ENCODE peak calls at places on chromosomes 2 and 18, in nine cellular contexts. I is CD8-positive, alpha-beta T cell; B is AG09319; D is GM12865; L is endothelial cell; P is PC-9; H is lower lobe of right lung; W is ascending aorta; A is GM12878. E is an unnamed sample.

GRCh38 chr2:134988994-134989605 is 58.1 kb downstream of the MAP3K19 start:
- DNase-seq in B (peak), L (no peak), H (no peak), D (peak), I (no peak), W (no peak), A (no peak), P (no peak), E (peak)

GRCh38 chr18:65610939-65611338 is 139.9 kb upstream of the CDH7 start:
- DNase-seq in B (no peak), W (no peak), H (no peak), D (no peak), A (no peak), P (no peak), I (no peak), L (no peak), E (no peak)

GRCh38 chr2:239548965-239549595 is 148.3 kb upstream of the HDAC4 start:
- DNase-seq in A (no peak), D (no peak), L (no peak), B (no peak), I (no peak), W (no peak), H (no peak), P (no peak), E (no peak)

GRCh38 chr2:235659767-235660322 is 166.0 kb downstream of the AGAP1 start:
- DNase-seq in H (no peak), W (no peak), L (no peak), I (no peak), D (no peak), A (no peak), P (peak), B (peak), E (no peak)

GRCh38 chr2:224927671-224928173 is 114.5 kb downstream of the DOCK10 start:
- DNase-seq in I (peak), D (no peak), L (no peak), P (no peak), B (no peak), H (peak), W (peak), A (no peak), E (no peak)

GRCh38 chr2:71479261-71479660 is 25.9 kb downstream of the DYSF start:
- DNase-seq in D (no peak), B (no peak), W (no peak), I (no peak), L (no peak), A (no peak), H (no peak), P (no peak), E (no peak)

GRCh38 chr18:22698711-22699110 is 234.4 kb upstream of the RBBP8 start:
- DNase-seq in D (no peak), W (no peak), L (no peak), P (no peak), H (no peak), I (no peak), B (no peak), A (no peak), E (no peak)

GRCh38 chr2:26000561-26001211 is 18.4 kb upstream of the KIF3C start:
- DNase-seq in D (no peak), B (no peak), W (peak), A (no peak), L (no peak), I (no peak), H (peak), P (no peak), E (peak)

GRCh38 chr2:3098231-3098630 is 279.4 kb downstream of the EIPR1 start:
- DNase-seq in I (no peak), W (no peak), P (no peak), D (no peak), H (no peak), L (no peak), B (no peak), A (no peak), E (no peak)

GRCh38 chr2:148906136-148906535 is 31.1 kb downstream of the KIF5C start:
- DNase-seq in I (no peak), A (no peak), H (no peak), D (no peak), P (no peak), L (no peak), W (no peak), B (no peak), E (peak)

GRCh38 chr2:27093430-27094352 is 7.1 kb downstream of the KHK start:
- DNase-seq in H (no peak), D (no peak), P (no peak), L (no peak), I (no peak), A (no peak), W (no peak), B (no peak), E (no peak)

GRCh38 chr18:44834867-44835469 is 154.3 kb downstream of the SETBP1 start:
- DNase-seq in I (no peak), H (no peak), P (no peak), D (no peak), A (no peak), W (no peak), L (no peak), B (no peak), E (no peak)

GRCh38 chr2:85309699-85310321 is 18.0 kb downstream of the TGOLN2 start:
- DNase-seq in L (no peak), P (no peak), D (no peak), A (no peak), B (no peak), W (no peak), I (peak), H (no peak), E (no peak)

GRCh38 chr2:105910497-105911238 is 166.0 kb downstream of the NCK2 start:
- DNase-seq in A (no peak), I (no peak), L (no peak), D (no peak), H (no peak), B (no peak), P (no peak), W (no peak), E (no peak)

GRCh38 chr2:8409461-8410260 is 272.2 kb upstream of the ID2 start:
- DNase-seq in I (no peak), P (no peak), L (no peak), B (no peak), D (no peak), A (no peak), W (peak), H (no peak), E (no peak)

GRCh38 chr2:191746306-191746705 is 68.4 kb downstream of the NABP1 start:
- DNase-seq in I (no peak), D (no peak), H (no peak), B (peak), A (no peak), L (no peak), P (no peak), W (no peak), E (no peak)

GRCh38 chr2:24957221-24957620 is 14.5 kb downstream of the DNAJC27 start:
- DNase-seq in W (no peak), I (no peak), P (no peak), D (no peak), H (no peak), B (no peak), L (no peak), A (no peak), E (no peak)

GRCh38 chr2:144516981-144517824 is 2.7 kb downstream of the ZEB2 start:
- DNase-seq in W (peak), I (peak), B (peak), P (peak), A (no peak), H (peak), L (no peak), D (peak), E (peak)

GRCh38 chr2:95348609-95349567 is 51.7 kb downstream of the KCNIP3 start:
- DNase-seq in H (no peak), I (no peak), W (peak), D (no peak), L (no peak), B (no peak), P (no peak), A (no peak), E (no peak)

GRCh38 chr2:80061881-80062280 is 242.7 kb downstream of the LRRTM1 start:
- DNase-seq in P (no peak), D (no peak), H (no peak), A (no peak), L (no peak), I (no peak), B (no peak), W (no peak), E (no peak)

GRCh38 chr2:233819884-233820765 is 34.2 kb downstream of the HJURP start:
- DNase-seq in L (no peak), I (no peak), P (no peak), W (peak), A (no peak), D (no peak), B (no peak), H (no peak), E (no peak)

GRCh38 chr2:46708492-46708891 is 207.1 kb downstream of the MCFD2 start:
- DNase-seq in P (no peak), D (no peak), W (no peak), L (no peak), A (no peak), H (no peak), B (no peak), I (no peak), E (no peak)

GRCh38 chr18:48572402-48573126 is 33.7 kb downstream of the CTIF start:
- DNase-seq in P (no peak), W (no peak), A (no peak), H (no peak), I (no peak), B (no peak), D (no peak), L (no peak), E (no peak)

GRCh38 chr18:58303363-58303762 is 259.3 kb downstream of the NEDD4L start:
- DNase-seq in B (no peak), L (no peak), D (peak), W (no peak), H (no peak), A (no peak), I (no peak), P (no peak), E (no peak)

GRCh38 chr2:72956050-72956395 is 38.7 kb downstream of the EMX1 start:
- DNase-seq in B (no peak), L (no peak), I (no peak), H (no peak), P (no peak), W (no peak), D (no peak), A (no peak), E (no peak)

GRCh38 chr2:144511945-144512344 is 8.0 kb downstream of the ZEB2 start:
- DNase-seq in D (no peak), L (no peak), P (no peak), I (no peak), A (no peak), H (no peak), B (no peak), W (no peak), E (no peak)

GRCh38 chr2:171410101-171410500 is 23.7 kb downstream of the METTL8 start:
- DNase-seq in I (no peak), H (no peak), A (no peak), B (no peak), D (no peak), P (peak), W (no peak), L (no peak), E (peak)

GRCh38 chr2:43129676-43130547 is 96.5 kb downstream of the ZFP36L2 start:
- DNase-seq in B (no peak), L (no peak), P (no peak), A (no peak), I (no peak), W (peak), D (no peak), H (peak), E (no peak)

GRCh38 chr18:30915336-30915988 is 127.1 kb downstream of the DSC3 start:
- DNase-seq in A (no peak), W (no peak), B (no peak), I (no peak), H (no peak), D (no peak), P (no peak), L (no peak), E (no peak)

GRCh38 chr2:241965931-241966412 is 96.4 kb downstream of the RTP5 start:
- DNase-seq in A (peak), B (peak), D (peak), L (peak), W (no peak), I (peak), H (no peak), P (peak), E (peak)

GRCh38 chr18:5894613-5895299 is 566 bp downstream of the TMEM200C start:
- DNase-seq in I (no peak), B (no peak), D (no peak), A (no peak), L (peak), W (no peak), P (no peak), H (no peak), E (no peak)

GRCh38 chr18:8657873-8658521 is 47.4 kb upstream of the MTCL1 start:
- DNase-seq in H (no peak), D (no peak), W (no peak), L (no peak), B (no peak), A (no peak), P (no peak), I (no peak), E (peak)

GRCh38 chr2:109663721-109664120 is 49.6 kb downstream of the SOWAHC start:
- DNase-seq in P (no peak), W (peak), I (no peak), A (no peak), D (no peak), B (peak), H (no peak), L (no peak), E (peak)

GRCh38 chr2:99974275-99974674 is 168.1 kb downstream of the AFF3 start:
- DNase-seq in A (no peak), B (no peak), P (no peak), H (no peak), D (peak), I (no peak), L (no peak), W (no peak), E (peak)

GRCh38 chr2:237863659-237864029 is 4.2 kb downstream of the RAMP1 start:
- DNase-seq in D (no peak), I (no peak), H (no peak), B (no peak), W (peak), A (no peak), L (no peak), P (no peak), E (no peak)

GRCh38 chr2:29219374-29219773 is 104.2 kb downstream of the CLIP4 start:
- DNase-seq in A (no peak), B (no peak), I (no peak), P (no peak), H (no peak), L (no peak), W (no peak), D (no peak), E (no peak)

GRCh38 chr2:56522605-56523089 is 338.9 kb downstream of the CCDC85A start:
- DNase-seq in H (peak), B (peak), P (peak), A (no peak), L (no peak), I (no peak), W (no peak), D (no peak), E (peak)

GRCh38 chr18:6452194-6452593 is 37.5 kb upstream of the L3MBTL4 start:
- DNase-seq in B (no peak), D (no peak), P (no peak), H (no peak), W (no peak), A (no peak), I (no peak), L (no peak), E (no peak)

GRCh38 chr18:72768681-72769229 is 99.0 kb downstream of the NETO1 start:
- DNase-seq in H (no peak), L (no peak), A (no peak), D (no peak), P (no peak), W (no peak), B (no peak), I (no peak), E (no peak)
- TF ChIP-seq CTCF in H (no peak), L (no peak), A (no peak), D (no peak), P (no peak), W (no peak), B (no peak), I (no peak), E (no peak)

GRCh38 chr2:227939271-227940027 is 68.0 kb downstream of the DAW1 start:
- DNase-seq in I (no peak), W (no peak), D (peak), L (no peak), H (no peak), B (no peak), A (no peak), P (no peak), E (peak)
- TF ChIP-seq CTCF in I (no peak), W (no peak), D (peak), L (peak), H (peak), B (peak), A (peak), P (peak), E (peak)

GRCh38 chr2:20613342-20613916 is 37.5 kb downstream of the HS1BP3 start:
- DNase-seq in L (no peak), P (no peak), I (no peak), H (peak), A (no peak), B (no peak), D (no peak), W (peak), E (no peak)
- TF ChIP-seq CTCF in L (no peak), P (no peak), I (no peak), H (no peak), A (no peak), B (no peak), D (no peak), W (no peak), E (no peak)

DNA sequence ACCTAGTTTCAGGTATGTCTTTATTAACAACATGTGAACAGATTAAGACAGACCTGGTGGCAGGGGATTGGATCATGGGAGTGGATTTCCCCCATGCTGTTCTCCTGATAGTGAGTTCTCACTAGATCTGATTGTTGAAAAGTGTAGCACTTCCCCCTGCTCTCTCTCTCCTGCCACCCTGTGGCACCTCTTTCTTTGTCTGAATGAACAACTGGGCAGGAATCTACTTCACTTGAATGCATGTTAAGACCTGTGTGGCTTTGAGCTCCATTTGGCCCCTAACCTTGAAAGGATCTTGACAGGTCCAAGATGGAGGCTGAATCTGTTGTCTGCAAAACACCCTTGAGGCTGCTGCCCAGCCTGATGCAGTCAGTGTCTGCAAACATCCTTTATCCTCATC is 194.4 kb downstream of the RNF144A start:
- DNase-seq in D (peak), B (no peak), W (no peak), P (no peak), I (no peak), L (no peak), H (no peak), A (no peak), E (peak)
- TF ChIP-seq CTCF in D (no peak), B (no peak), W (no peak), P (no peak), I (no peak), L (no peak), H (no peak), A (peak), E (no peak)

GRCh38 chr2:231412616-231412963 is 17.1 kb downstream of the B3GNT7 start:
- DNase-seq in B (no peak), L (no peak), P (no peak), H (no peak), W (no peak), I (no peak), D (no peak), A (no peak), E (no peak)

GRCh38 chr2:231411237-231411636 is 15.7 kb downstream of the B3GNT7 start:
- DNase-seq in H (no peak), B (no peak), D (no peak), L (no peak), W (no peak), I (no peak), A (no peak), P (no peak), E (no peak)

GRCh38 chr2:231409773-231410172 is 14.3 kb downstream of the B3GNT7 start:
- DNase-seq in A (no peak), D (no peak), W (no peak), L (no peak), I (no peak), P (no peak), H (peak), B (no peak), E (no peak)

GRCh38 chr2:231411871-231412615 is 16.5 kb downstream of the B3GNT7 start:
- DNase-seq in P (peak), H (peak), B (peak), W (peak), D (peak), L (peak), I (peak), A (no peak), E (peak)

DNA sequence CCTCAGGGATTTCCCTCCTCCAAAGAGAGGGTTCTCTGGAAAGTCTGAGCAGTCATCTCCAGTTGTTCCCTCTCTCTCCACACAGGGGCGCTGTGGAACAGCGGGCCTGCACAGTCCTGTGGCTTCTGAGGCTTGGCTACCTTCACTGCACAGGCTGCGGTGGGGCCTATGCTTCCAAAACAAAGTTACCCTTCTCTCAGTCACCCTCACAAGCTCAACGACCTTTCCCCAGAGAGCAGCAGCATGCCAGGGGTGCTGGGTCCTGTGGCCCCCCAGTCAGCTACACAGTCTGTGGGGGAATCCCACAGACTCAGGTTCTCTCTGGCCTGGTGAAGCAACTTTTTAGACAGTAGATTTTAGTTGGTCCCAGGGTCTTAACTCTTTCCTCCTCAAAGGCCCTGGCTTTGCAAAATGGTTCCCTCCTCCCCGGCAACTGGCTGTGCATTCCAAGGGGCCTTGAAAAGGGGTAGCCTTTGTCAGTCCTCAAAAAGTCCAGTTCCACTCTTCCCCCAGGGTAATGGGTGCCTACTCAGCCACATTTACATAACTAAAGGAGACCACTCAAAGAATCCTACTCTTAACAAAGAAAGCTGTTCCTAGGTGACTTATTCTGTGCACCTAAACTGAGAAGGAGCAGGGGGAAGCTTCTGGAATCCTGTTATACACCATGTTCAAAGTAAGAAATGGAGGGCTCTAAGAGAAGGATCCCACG is 14.9 kb downstream of the B3GNT7 start:
- DNase-seq in B (no peak), A (no peak), I (no peak), W (no peak), H (no peak), D (no peak), P (no peak), L (no peak), E (no peak)
- TF ChIP-seq CTCF in B (peak), A (peak), I (no peak), W (no peak), H (peak), D (peak), P (peak), L (peak), E (peak)

DNA sequence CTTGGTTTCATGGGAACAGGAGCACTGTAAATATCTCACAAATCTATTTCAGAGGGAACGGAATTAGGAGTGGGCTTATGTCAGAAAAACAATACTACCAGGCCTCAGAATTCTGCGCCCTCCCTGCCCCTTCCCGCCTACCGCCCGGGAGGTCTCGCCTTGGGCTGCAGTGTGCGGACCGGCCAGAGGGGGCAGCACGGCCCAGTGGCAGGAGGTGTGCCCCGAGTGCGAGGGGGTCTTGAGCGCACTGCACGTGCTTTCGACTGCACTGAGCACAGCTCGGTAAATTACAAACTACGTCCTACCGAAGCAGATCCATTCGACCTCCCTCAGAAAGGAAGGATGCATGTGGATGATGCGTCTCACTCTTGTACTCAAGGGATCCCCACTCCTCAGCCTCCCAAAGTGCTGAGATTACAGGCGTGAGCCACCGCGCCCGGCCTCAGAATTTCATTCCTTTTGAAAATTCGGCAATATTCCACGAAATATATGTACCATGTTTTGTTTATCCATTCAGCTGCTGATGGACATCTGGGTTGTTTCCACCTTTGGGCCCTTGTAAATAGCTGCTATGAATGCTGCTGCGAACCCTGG is 297.0 kb downstream of the BCL2 start:
- DNase-seq in B (no peak), W (no peak), D (no peak), L (peak), H (no peak), I (no peak), P (no peak), A (no peak), E (no peak)
- TF ChIP-seq CTCF in B (peak), W (no peak), D (peak), L (peak), H (peak), I (no peak), P (peak), A (peak), E (peak)

GRCh38 chr2:143282684-143283083 is 153.5 kb downstream of the ARHGAP15 start:
- DNase-seq in A (no peak), I (no peak), W (no peak), H (no peak), B (no peak), L (peak), P (no peak), D (peak), E (no peak)
- TF ChIP-seq CTCF in A (peak), I (peak), W (no peak), H (no peak), B (no peak), L (peak), P (peak), D (peak), E (no peak)